ENCODE peak calls at places on chromosomes 6 and 20, in four cellular contexts. A, G, M and J are unnamed samples.

GRCh38 chr6:113645576-113645970 is 211.6 kb upstream of the MARCKS start:
- DNase-seq in M (peak), A (no peak), G (no peak), J (no peak)

GRCh38 chr6:161449521-161449920 is 175.7 kb upstream of the AGPAT4 start:
- DNase-seq in G (no peak), M (no peak), A (no peak), J (no peak)

GRCh38 chr6:722608-723007 is 29.7 kb upstream of the EXOC2 start:
- DNase-seq in M (no peak), A (no peak), G (no peak), J (no peak)

GRCh38 chr6:28606424-28607391 is 81.0 kb downstream of the GPX5 start:
- DNase-seq in A (no peak), G (peak), M (no peak), J (peak)

GRCh38 chr6:2666906-2667575 is 83.7 kb downstream of the MYLK4 start:
- DNase-seq in M (no peak), G (no peak), A (no peak), J (no peak)

GRCh38 chr6:112017169-112017568 is 36.7 kb upstream of the CCN6 start:
- DNase-seq in A (no peak), G (no peak), M (no peak), J (no peak)

GRCh38 chr6:111057074-111057752 is 30.1 kb upstream of the SLC16A10 start:
- DNase-seq in M (peak), A (peak), G (peak), J (peak)

GRCh38 chr20:14142964-14143627 is 147.8 kb downstream of the MACROD2 start:
- DNase-seq in G (no peak), M (no peak), A (no peak), J (no peak)

GRCh38 chr6:24778121-24778520 is 3.4 kb downstream of the GMNN start:
- DNase-seq in G (no peak), A (no peak), M (no peak), J (no peak)

GRCh38 chr6:160439751-160440150 is 91.6 kb downstream of the SLC22A3 start:
- DNase-seq in M (no peak), G (no peak), A (peak), J (no peak)

GRCh38 chr6:45703041-45703739 is 312.5 kb downstream of the CLIC5 start:
- DNase-seq in G (no peak), A (no peak), M (no peak), J (no peak)

GRCh38 chr6:69846770-69847506 is 19.4 kb upstream of the COL19A1 start:
- DNase-seq in A (no peak), G (no peak), M (no peak), J (no peak)

GRCh38 chr20:31740208-31740607 is 1.1 kb downstream of the TPX2 start:
- DNase-seq in A (no peak), M (no peak), G (no peak), J (no peak)

GRCh38 chr6:125747589-125748533 is 1.6 kb upstream of the HEY2 start:
- DNase-seq in A (peak), G (peak), M (peak), J (peak)

GRCh38 chr20:58245181-58245891 is 16.9 kb upstream of the ANKRD60 start:
- DNase-seq in A (no peak), M (no peak), G (no peak), J (no peak)

GRCh38 chr6:81130071-81130470 is 622.4 kb downstream of the TENT5A start:
- DNase-seq in G (no peak), A (no peak), M (no peak), J (no peak)

GRCh38 chr6:115982453-115982852 is 78.2 kb downstream of the FRK start:
- DNase-seq in M (no peak), G (no peak), A (no peak), J (no peak)

GRCh38 chr6:5302995-5303622 is 41.8 kb downstream of the FARS2 start:
- DNase-seq in A (peak), M (peak), G (peak), J (peak)

GRCh38 chr20:2741463-2741862 is 48.9 kb downstream of the EBF4 start:
- DNase-seq in A (no peak), M (no peak), G (no peak), J (no peak)

GRCh38 chr20:23995905-23996666 is 7.5 kb upstream of the GGTLC1 start:
- DNase-seq in M (peak), G (peak), A (peak), J (peak)

GRCh38 chr6:131924881-131925474 is 26.2 kb downstream of the CCN2 start:
- DNase-seq in A (no peak), G (no peak), M (no peak), J (no peak)

GRCh38 chr6:131923356-131923755 is 27.8 kb downstream of the CCN2 start:
- DNase-seq in A (peak), M (peak), G (peak), J (peak)

GRCh38 chr6:131931063-131931745 is 20.0 kb downstream of the CCN2 start:
- DNase-seq in G (no peak), M (no peak), A (no peak), J (no peak)

DNA sequence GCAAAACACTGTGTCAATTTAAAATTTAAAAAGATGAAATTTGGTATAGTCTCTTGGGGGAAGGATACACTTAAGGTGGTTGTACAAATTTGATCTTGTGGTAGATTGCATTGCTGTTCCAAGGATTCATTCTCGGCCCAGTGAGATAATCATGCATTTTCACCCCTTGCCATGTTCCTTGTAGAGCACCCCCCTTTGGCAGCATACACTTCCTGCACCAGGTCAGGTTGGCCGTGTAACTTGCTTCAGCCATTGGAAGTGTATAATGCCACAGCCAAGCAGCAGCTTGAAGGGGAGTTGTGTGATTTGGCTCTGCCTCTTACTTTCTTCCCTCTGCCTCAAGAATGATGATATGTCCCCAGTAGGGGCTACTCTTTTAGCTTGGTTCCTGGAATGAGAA is 21.9 kb downstream of the CCN2 start:
- DNase-seq in M (no peak), A (no peak), G (peak), J (no peak)
- TF ChIP-seq CTCF in M (no peak), A (no peak), G (peak), J (no peak)

GRCh38 chr6:95248501-95248900 is 328.8 kb upstream of the MANEA start:
- DNase-seq in M (no peak), A (no peak), G (no peak), J (no peak)

GRCh38 chr6:95243091-95243490 is 334.2 kb upstream of the MANEA start:
- DNase-seq in M (no peak), G (no peak), A (no peak), J (no peak)

GRCh38 chr6:95242560-95242959 is 334.8 kb upstream of the MANEA start:
- DNase-seq in G (no peak), A (no peak), M (no peak), J (no peak)

GRCh38 chr6:95240514-95240913 is 336.8 kb upstream of the MANEA start:
- DNase-seq in G (no peak), M (no peak), A (no peak), J (no peak)

GRCh38 chr6:95244749-95245148 is 332.6 kb upstream of the MANEA start:
- DNase-seq in G (no peak), M (no peak), A (no peak), J (no peak)
- TF ChIP-seq CTCF in G (no peak), M (no peak), A (no peak), J (no peak)

GRCh38 chr6:34021001-34021838 is 124.7 kb downstream of the GRM4 start:
- DNase-seq in M (no peak), A (no peak), G (no peak), J (no peak)
- TF ChIP-seq CTCF in M (no peak), A (no peak), G (no peak), J (no peak)

GRCh38 chr6:27333642-27334040 is 21.6 kb upstream of the POM121L2 start:
- DNase-seq in A (no peak), M (no peak), G (no peak), J (no peak)

GRCh38 chr6:27327023-27327742 is 15.1 kb upstream of the POM121L2 start:
- DNase-seq in M (no peak), G (no peak), A (no peak), J (no peak)

GRCh38 chr6:27334141-27334540 is 22.1 kb upstream of the POM121L2 start:
- DNase-seq in G (no peak), A (no peak), M (no peak), J (no peak)

GRCh38 chr6:27332692-27333641 is 20.9 kb upstream of the POM121L2 start:
- DNase-seq in M (no peak), A (no peak), G (peak), J (peak)
- TF ChIP-seq CTCF in M (no peak), A (no peak), G (no peak), J (no peak)

GRCh38 chr6:70901324-70901723 is 55.5 kb downstream of the B3GAT2 start:
- DNase-seq in M (no peak), G (no peak), A (no peak), J (no peak)
- TF ChIP-seq CTCF in M (no peak), G (peak), A (no peak), J (no peak)